ENCODE peak calls at places on chromosome 19, in five cellular contexts. V is activated CD4-positive, alpha-beta T cell treated with anti-CD3 and anti-CD28 coated beads, Interleukin-2, amount 50 U/mL, for 48 hours; T is stimulated activated naive CD4-positive, alpha-beta T cell; S is mammary epithelial cell; G is aorta. O is an unnamed sample.

GRCh38 chr19:38650911-38651584 is 3.6 kb downstream of the ACTN4 start:
- DNase-seq in V (no peak), T (no peak), S (peak), G (no peak), O (peak)

GRCh38 chr19:58059003-58059671 is at the start of gene ZNF135:
- DNase-seq in V (peak), T (peak), S (peak), G (peak), O (no peak)

GRCh38 chr19:33434090-33434885 is 60.8 kb downstream of the CEBPG start:
- DNase-seq in V (no peak), T (no peak), S (no peak), G (peak), O (no peak)

GRCh38 chr19:3451451-3451866 is 28.9 kb downstream of the SMIM24 start:
- DNase-seq in V (no peak), T (no peak), S (no peak), G (no peak), O (no peak)

GRCh38 chr19:16141043-16141442 is 2.4 kb upstream of the HSH2D start:
- DNase-seq in V (no peak), T (no peak), S (no peak), G (no peak), O (no peak)

GRCh38 chr19:33252418-33252962 is 26.8 kb upstream of the SLC7A10 start:
- DNase-seq in V (no peak), T (no peak), S (no peak), G (no peak), O (no peak)

GRCh38 chr19:2039959-2040646 is 10.9 kb downstream of the MKNK2 start:
- DNase-seq in V (no peak), T (no peak), S (no peak), G (no peak), O (no peak)

GRCh38 chr19:30566681-30567420 is 194.7 kb downstream of the ZNF536 start:
- DNase-seq in V (no peak), T (no peak), S (no peak), G (no peak), O (no peak)

GRCh38 chr19:42402376-42403116 is 12.4 kb upstream of the CNFN start:
- DNase-seq in V (no peak), T (no peak), S (no peak), G (no peak), O (no peak)

GRCh38 chr19:13770013-13770635 is 4.1 kb upstream of the C19orf53 start:
- DNase-seq in V (no peak), T (no peak), S (no peak), G (no peak), O (no peak)

GRCh38 chr19:11269408-11269807 is 7.1 kb upstream of the DOCK6 start:
- DNase-seq in V (no peak), T (no peak), S (peak), G (no peak), O (peak)

GRCh38 chr19:41298327-41298964 is 11.5 kb upstream of the CCDC97 start:
- DNase-seq in V (no peak), T (no peak), S (peak), G (peak), O (no peak)

GRCh38 chr19:16435238-16435911 is 36.4 kb downstream of the EPS15L1 start:
- DNase-seq in V (no peak), T (no peak), S (peak), G (no peak), O (peak)

GRCh38 chr19:13428352-13428751 is 77.9 kb downstream of the CACNA1A start:
- DNase-seq in V (peak), T (no peak), S (peak), G (no peak), O (peak)

GRCh38 chr19:49441210-49441959 is at the start of gene SLC17A7:
- DNase-seq in V (peak), T (peak), S (no peak), G (no peak), O (no peak)

GRCh38 chr19:367561-367960 is 23.0 kb upstream of the MIER2 start:
- DNase-seq in V (no peak), T (no peak), S (no peak), G (no peak), O (no peak)

GRCh38 chr19:29564574-29565005 is 38.8 kb downstream of the VSTM2B start:
- DNase-seq in V (no peak), T (no peak), S (peak), G (no peak), O (no peak)

O was measured in MCF 10A.